ENCODE peak calls at places on chromosomes 4 and X, in eight cellular contexts. T, K, N, B, W, H, S and D are unnamed samples.

GRCh38 chr4:119207051-119207450 is 5.5 kb upstream of the USP53 start:
- DNase-seq in T (no peak), K (no peak), B (no peak), N (no peak), W (no peak), H (peak), S (no peak), D (no peak)

GRCh38 chr4:6446538-6447451 is 25.6 kb downstream of the PPP2R2C start:
- DNase-seq in B (no peak), W (no peak), S (no peak), N (peak), T (peak), H (no peak), K (no peak), D (peak)

GRCh38 chr4:95898226-95898625 is 58.3 kb downstream of the PDHA2 start:
- DNase-seq in K (no peak), T (no peak), H (no peak), S (no peak), N (no peak), W (no peak), B (no peak), D (no peak)

GRCh38 chr4:163157157-163157556 is 9.5 kb downstream of the NAF1 start:
- DNase-seq in W (no peak), H (peak), S (no peak), K (no peak), B (no peak), T (no peak), N (no peak), D (no peak)

GRCh38 chr4:122500852-122501501 is 44.5 kb upstream of the IL2 start:
- DNase-seq in K (no peak), H (peak), N (peak), S (peak), W (no peak), T (no peak), B (no peak), D (no peak)

GRCh38 chr4:161680146-161680545 is 483.7 kb downstream of the FSTL5 start:
- DNase-seq in W (no peak), B (no peak), N (no peak), S (no peak), K (no peak), H (no peak), T (no peak), D (no peak)

GRCh38 chr4:3211866-3212265 is 37.1 kb upstream of the MSANTD1 start:
- DNase-seq in H (no peak), T (no peak), B (no peak), K (no peak), W (no peak), S (no peak), N (no peak), D (no peak)

GRCh38 chr4:83219344-83219990 is 65.1 kb downstream of the COQ2 start:
- DNase-seq in B (peak), W (no peak), N (no peak), H (peak), K (no peak), S (no peak), T (no peak), D (no peak)

GRCh38 chr4:2451821-2452785 is 16.8 kb upstream of the RNF4 start:
- DNase-seq in T (no peak), K (no peak), B (no peak), H (no peak), W (no peak), S (no peak), N (no peak), D (no peak)

GRCh38 chr4:32196950-32197688 is 1477.0 kb downstream of the PCDH7 start:
- DNase-seq in N (no peak), K (no peak), W (no peak), B (no peak), S (no peak), H (no peak), T (no peak), D (peak)

GRCh38 chrX:2479420-2479780 is 21.4 kb downstream of the DHRSX start:
- DNase-seq in B (no peak), H (no peak), S (no peak), W (peak), T (no peak), K (no peak), N (no peak), D (no peak)

GRCh38 chr4:41693629-41694028 is 54.9 kb downstream of the PHOX2B start:
- DNase-seq in B (no peak), W (no peak), T (peak), N (no peak), H (peak), K (no peak), S (peak), D (no peak)

GRCh38 chrX:106959897-106960296 is 39.7 kb downstream of the CLDN2 start:
- DNase-seq in T (no peak), K (no peak), B (no peak), S (peak), N (no peak), W (no peak), H (peak), D (no peak)
- TF ChIP-seq CTCF in T (no peak), K (no peak), B (no peak), S (no peak), N (no peak), W (no peak), H (peak), D (peak)

GRCh38 chrX:38004046-38004445 is 2.3 kb upstream of the SYTL5 start:
- DNase-seq in N (no peak), W (no peak), B (no peak), S (no peak), T (no peak), H (peak), K (no peak), D (no peak)
- TF ChIP-seq CTCF in N (no peak), W (no peak), B (no peak), S (no peak), T (no peak), H (no peak), K (no peak), D (no peak)

DNA sequence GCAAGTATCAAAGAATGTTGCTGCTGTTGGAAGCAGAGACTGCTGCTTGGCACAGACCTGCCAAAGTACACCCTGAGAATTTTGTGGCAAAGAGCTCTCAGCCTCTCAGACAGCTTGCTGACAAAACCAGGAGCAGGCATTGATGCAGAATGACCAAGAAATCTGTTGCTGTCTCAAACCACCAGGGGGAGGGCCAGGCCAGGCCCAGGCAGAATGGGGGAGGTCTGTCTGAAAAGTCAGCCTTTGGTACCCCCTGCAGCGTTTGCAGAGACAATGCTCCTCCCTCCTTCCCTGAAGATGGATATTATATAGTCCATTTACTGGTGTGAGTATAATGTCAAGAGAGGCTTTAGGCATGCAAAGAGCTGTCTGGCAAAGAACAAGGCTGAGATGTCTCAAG is 52.9 kb upstream of the TRPC5OS start:
- DNase-seq in H (no peak), T (peak), N (no peak), W (no peak), K (no peak), S (peak), B (no peak), D (peak)
- TF ChIP-seq CTCF in H (peak), T (peak), N (no peak), W (no peak), K (no peak), S (peak), B (no peak), D (peak)

DNA sequence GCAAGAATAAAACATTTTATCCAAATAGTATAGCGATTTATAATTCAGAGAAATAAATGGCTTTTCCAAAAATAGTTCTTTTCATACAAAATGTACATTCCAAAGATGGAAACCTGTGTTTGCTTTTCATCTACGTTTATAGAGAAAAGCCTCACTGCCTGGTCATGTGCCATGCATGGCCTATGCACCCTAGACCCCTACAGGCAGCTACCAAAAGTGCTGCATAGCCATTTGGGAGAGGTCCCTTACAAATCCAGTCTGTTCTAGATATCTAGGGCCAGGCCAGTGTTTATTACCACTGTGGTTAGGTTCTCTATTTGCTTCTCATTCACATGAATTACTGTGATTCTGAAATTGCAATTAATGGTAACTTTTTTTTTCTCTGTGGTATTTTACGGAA is 17.2 kb downstream of the HMGB2 start:
- DNase-seq in T (peak), N (no peak), H (no peak), B (no peak), K (no peak), W (no peak), S (no peak), D (no peak)
- TF ChIP-seq CTCF in T (peak), N (no peak), H (peak), B (no peak), K (no peak), W (no peak), S (no peak), D (no peak)

DNA sequence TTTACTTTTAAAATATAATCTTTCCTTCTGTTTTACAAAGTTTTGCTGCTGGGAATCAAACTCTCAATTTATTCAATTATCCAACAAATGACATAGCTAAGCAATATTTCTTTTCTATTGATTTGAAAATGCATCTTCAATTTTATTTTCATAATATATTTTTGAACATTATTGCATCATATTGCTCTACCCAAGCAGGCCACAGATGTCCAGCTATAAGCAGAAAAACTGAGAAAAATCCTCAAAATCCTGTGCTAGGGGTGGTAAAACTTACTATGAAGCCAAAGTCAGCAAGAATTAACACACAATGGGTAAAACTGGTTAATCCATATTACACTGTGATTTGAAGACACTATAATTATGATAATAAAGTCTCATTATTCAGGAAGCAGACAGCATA is 5.0 kb downstream of the TIFA start:
- DNase-seq in W (no peak), S (no peak), K (no peak), N (no peak), T (no peak), H (no peak), B (no peak), D (no peak)
- TF ChIP-seq CTCF in W (no peak), S (no peak), K (no peak), N (no peak), T (no peak), H (no peak), B (no peak), D (no peak)

GRCh38 chrX:125651426-125651825 is 331.8 kb downstream of the TEX13C start:
- DNase-seq in N (no peak), K (no peak), S (no peak), T (no peak), W (no peak), H (peak), B (no peak), D (no peak)

DNA sequence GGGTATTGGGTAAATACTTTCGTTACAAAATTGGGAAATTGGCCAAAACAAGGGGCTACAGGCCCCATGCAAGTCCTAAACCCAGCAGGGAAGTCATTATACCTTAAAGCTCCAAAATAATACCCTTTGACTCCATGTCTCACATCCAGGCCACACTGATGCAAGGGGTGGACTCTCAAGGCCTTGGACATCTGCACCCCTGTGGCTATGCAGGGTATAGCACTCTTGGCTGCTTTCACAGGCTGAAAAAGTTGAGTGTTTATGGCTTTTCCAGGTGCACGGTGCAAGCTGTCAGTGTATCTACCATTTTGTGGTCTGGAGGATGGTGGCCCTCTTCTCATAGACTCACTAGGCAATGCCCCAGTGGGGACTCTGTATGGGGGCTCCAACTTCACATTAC is 326.5 kb downstream of the TEX13C start:
- DNase-seq in T (no peak), W (no peak), N (no peak), B (no peak), H (no peak), S (no peak), K (no peak), D (no peak)
- TF ChIP-seq CTCF in T (no peak), W (no peak), N (no peak), B (no peak), H (no peak), S (no peak), K (no peak), D (no peak)

DNA sequence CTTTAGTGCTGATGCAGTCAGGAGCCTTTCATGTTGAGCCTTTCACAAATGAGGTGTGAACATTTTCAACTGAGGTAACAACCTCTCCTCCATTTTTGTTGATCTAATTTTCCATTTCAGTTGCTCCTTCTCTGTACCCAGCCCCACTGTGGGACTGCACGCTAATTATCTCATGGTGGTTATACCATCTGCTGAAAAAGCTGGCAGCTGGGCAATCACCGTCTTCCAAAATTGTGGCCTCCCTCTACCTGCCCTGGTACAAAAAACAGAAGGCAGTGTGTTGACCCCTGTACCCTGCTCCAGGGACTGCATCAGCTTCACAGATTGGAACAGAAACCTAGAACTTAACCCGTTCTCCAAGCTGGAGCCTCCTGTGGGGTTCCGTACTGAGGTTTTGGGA is 72.4 kb upstream of the LONRF3 start:
- DNase-seq in K (no peak), W (no peak), T (no peak), S (no peak), N (no peak), B (no peak), H (no peak), D (no peak)
- TF ChIP-seq CTCF in K (no peak), W (no peak), T (no peak), S (no peak), N (no peak), B (no peak), H (no peak), D (no peak)

GRCh38 chrX:118631586-118631985 is 95.8 kb upstream of the IL13RA1 start:
- DNase-seq in T (no peak), N (no peak), B (no peak), S (no peak), W (no peak), H (no peak), K (no peak), D (no peak)

GRCh38 chrX:118634336-118634735 is 93.1 kb upstream of the IL13RA1 start:
- DNase-seq in N (no peak), S (no peak), K (no peak), B (no peak), W (no peak), T (no peak), H (no peak), D (no peak)

GRCh38 chrX:118633530-118633929 is 93.9 kb upstream of the IL13RA1 start:
- DNase-seq in T (no peak), W (no peak), H (no peak), K (no peak), S (no peak), N (no peak), B (no peak), D (no peak)

GRCh38 chrX:118632862-118633261 is 94.5 kb upstream of the IL13RA1 start:
- DNase-seq in T (no peak), S (no peak), N (no peak), W (no peak), B (no peak), K (no peak), H (no peak), D (no peak)

GRCh38 chrX:118630843-118631242 is 96.6 kb upstream of the IL13RA1 start:
- DNase-seq in N (no peak), S (no peak), B (no peak), H (no peak), W (no peak), T (no peak), K (no peak), D (no peak)
- TF ChIP-seq CTCF in N (no peak), S (no peak), B (no peak), H (no peak), W (no peak), T (no peak), K (no peak), D (no peak)